ENCODE peak calls at places on chromosomes 4 and X, in six cellular contexts. E is transverse colon, O is HCT116, H is GM23338, V is Panc1, N is cardiac fibroblast. C is an unnamed sample.

GRCh38 chrX:40996886-40997530 is 88.2 kb upstream of the USP9X start:
- DNase-seq in E (no peak), O (peak; percentile 42), H (peak; percentile 74), V (no peak), N (peak; percentile 86), C (peak; percentile 50)

GRCh38 chr4:128908735-128909134 is 99.2 kb downstream of the JADE1 start:
- DNase-seq in E (no peak), O (no peak), H (no peak), V (no peak), N (peak; percentile 2), C (no peak)

GRCh38 chr4:76758290-76758882 is 139.6 kb downstream of the SOWAHB start:
- DNase-seq in E (no peak), O (peak; percentile 42), H (peak; percentile 69), V (no peak), N (peak; percentile 93), C (no peak)

GRCh38 chr4:41205854-41206460 is 8.4 kb downstream of the APBB2 start:
- DNase-seq in E (no peak), O (no peak), H (no peak), V (no peak), N (peak; percentile 34), C (no peak)

GRCh38 chr4:111775908-111776307 is 369.3 kb upstream of the FAM241A start:
- DNase-seq in E (no peak), O (no peak), H (no peak), V (no peak), N (no peak), C (no peak)

GRCh38 chrX:29687687-29688086 is 527.7 kb upstream of the MAGEB2 start:
- DNase-seq in E (no peak), O (no peak), H (no peak), V (no peak), N (peak; percentile 61), C (no peak)

GRCh38 chr4:7629855-7630254 is 195.1 kb upstream of the PSAPL1 start:
- DNase-seq in E (no peak), O (no peak), H (no peak), V (no peak), N (no peak), C (no peak)

GRCh38 chrX:10101269-10101668 is 55.5 kb upstream of the CLCN4 start:
- DNase-seq in E (no peak), O (no peak), H (no peak), V (no peak), N (no peak), C (no peak)

GRCh38 chr4:123516576-123516975 is 120.0 kb downstream of the SPRY1 start:
- DNase-seq in E (no peak), O (no peak), H (no peak), V (no peak), N (no peak), C (no peak)

GRCh38 chr4:77699731-77700210 is 94.2 kb downstream of the CXCL13 start:
- DNase-seq in E (no peak), O (no peak), H (peak; percentile 72), V (no peak), N (peak; percentile 84), C (peak; percentile 50)

GRCh38 chrX:3584415-3584996 is 128.9 kb downstream of the PRKX start:
- DNase-seq in E (no peak), O (no peak), H (peak; percentile 1), V (no peak), N (no peak), C (no peak)

GRCh38 chrX:107827137-107827831 is 1.6 kb downstream of the MID2 start:
- DNase-seq in E (no peak), O (no peak), H (no peak), V (no peak), N (peak; percentile 13), C (no peak)

GRCh38 chr4:41160010-41160789 is 54.1 kb downstream of the APBB2 start:
- DNase-seq in E (no peak), O (peak; percentile 93), H (no peak), V (no peak), N (peak; percentile 99), C (no peak)

GRCh38 chr4:1464581-1465171 is 58.4 kb upstream of the NKX1-1 start:
- DNase-seq in E (no peak), O (no peak), H (no peak), V (no peak), N (no peak), C (no peak)

GRCh38 chr4:74376888-74377483 is 12.0 kb downstream of the EREG start:
- DNase-seq in E (no peak), O (no peak), H (peak; percentile 63), V (no peak), N (peak; percentile 89), C (no peak)

GRCh38 chr4:57193996-57194675 is 84.0 kb upstream of the IGFBP7 start:
- DNase-seq in E (no peak), O (no peak), H (peak; percentile 79), V (no peak), N (no peak), C (no peak)

GRCh38 chr4:153453455-153453854 is 12.7 kb upstream of the TMEM131L start:
- DNase-seq in E (no peak), O (no peak), H (no peak), V (no peak), N (no peak), C (no peak)

GRCh38 chrX:130118396-130118795 is 8.1 kb upstream of the ELF4 start:
- DNase-seq in E (no peak), O (no peak), H (no peak), V (no peak), N (peak; percentile 83), C (peak; percentile 68)

GRCh38 chr4:181688886-181689285 is 554.3 kb upstream of the TENM3 start:
- DNase-seq in E (no peak), O (no peak), H (no peak), V (no peak), N (peak; percentile 11), C (no peak)

GRCh38 chrX:13142891-13143290 is 98.5 kb upstream of the FAM9C start:
- DNase-seq in E (peak; percentile 73), O (no peak), H (no peak), V (no peak), N (no peak), C (no peak)

GRCh38 chr4:94714761-94715160 is 43.0 kb upstream of the BMPR1B start:
- DNase-seq in E (no peak), O (no peak), H (no peak), V (no peak), N (peak; percentile 63), C (no peak)

GRCh38 chr4:11799182-11799581 is 370.5 kb upstream of the HS3ST1 start:
- DNase-seq in E (peak; percentile 35), O (no peak), H (peak; percentile 17), V (no peak), N (no peak), C (no peak)

GRCh38 chr4:8913121-8913857 is 41.6 kb upstream of the HMX1 start:
- DNase-seq in E (no peak), O (no peak), H (no peak), V (no peak), N (no peak), C (no peak)

GRCh38 chrX:31524182-31524581 is 452.3 kb upstream of the FTHL17 start:
- DNase-seq in E (no peak), O (no peak), H (no peak), V (no peak), N (peak; percentile 12), C (no peak)

GRCh38 chrX:152245231-152245630 is 106.9 kb upstream of the MAGEA10 start:
- DNase-seq in E (no peak), O (no peak), H (no peak), V (no peak), N (no peak), C (no peak)

GRCh38 chrX:8868070-8868795 is 67.0 kb upstream of the FAM9A start:
- DNase-seq in E (no peak), O (no peak), H (no peak), V (no peak), N (peak; percentile 75), C (no peak)

GRCh38 chrX:10989386-10989785 is 121.7 kb upstream of the HCCS start:
- DNase-seq in E (no peak), O (no peak), H (peak; percentile 28), V (no peak), N (no peak), C (no peak)

GRCh38 chrX:134821370-134821769 is 163.1 kb upstream of the PLAC1 start:
- DNase-seq in E (no peak), O (no peak), H (peak; percentile 24), V (no peak), N (peak; percentile 75), C (no peak)

GRCh38 chr4:143329985-143330384 is 6.7 kb upstream of the GAB1 start:
- DNase-seq in E (no peak), O (no peak), H (peak; percentile 55), V (no peak), N (no peak), C (no peak)
- TF ChIP-seq CTCF in E (no peak), O (peak; percentile 22), H (peak; percentile 44), V (no peak), N (no peak), C (no peak)

GRCh38 chr4:183797041-183797444 is 108.1 kb upstream of the STOX2 start:
- DNase-seq in E (peak; percentile 48), O (no peak), H (peak; percentile 33), V (no peak), N (no peak), C (no peak)
- H3K4me3 ChIP-seq in E (peak overlapping the region; percentile 56), O (peak overlapping the region; percentile 61), H (peak overlapping the region; percentile 75), V (peak overlapping the region; percentile 58), N (no peak overlapping the region), C (peak overlapping the region; percentile 60)

GRCh38 chr4:3207531-3208037 is 41.4 kb upstream of the MSANTD1 start:
- DNase-seq in E (no peak), O (no peak), H (no peak), V (no peak), N (peak; percentile 49), C (no peak)
- TF ChIP-seq CTCF in E (no peak), O (no peak), H (no peak), V (no peak), N (peak; percentile 3), C (no peak)

DNA sequence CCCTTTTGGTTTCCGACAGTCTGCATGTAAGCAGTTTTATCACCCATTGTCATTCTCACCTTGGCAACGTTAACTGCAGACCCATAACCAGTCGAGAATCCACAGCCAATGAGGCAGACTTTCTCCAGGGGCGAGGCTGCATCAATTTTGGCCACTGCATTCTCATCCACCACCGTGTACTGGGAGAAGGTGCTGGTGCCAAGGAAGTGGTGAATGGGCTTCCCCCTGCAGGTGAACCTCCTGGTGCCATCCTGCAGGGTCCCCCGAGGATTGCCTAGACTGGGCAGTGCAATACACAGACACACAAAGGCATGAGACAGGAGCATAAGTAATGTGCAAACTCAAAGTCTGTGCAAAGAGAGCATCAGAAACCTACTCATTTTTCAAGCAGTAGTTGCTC is 5.4 kb downstream of the ADH1B start:
- DNase-seq in E (no peak), O (no peak), H (peak; percentile 8), V (no peak), N (no peak), C (no peak)
- H3K4me3 ChIP-seq in E (no peak overlapping the region), O (no peak overlapping the region), H (no peak overlapping the region), V (no peak overlapping the region), N (no peak overlapping the region), C (no peak overlapping the region)